ENCODE peak calls at places on chromosomes 7 and 10, in ten cellular contexts. D, R, C, N, V, G, W, P, Y and A are unnamed samples.

GRCh38 chr7:51226042-51226755 is 90.4 kb downstream of the COBL start:
- DNase-seq in V (no peak), P (no peak), C (no peak), G (no peak), W (no peak), R (no peak), D (no peak), N (no peak), Y (no peak), A (no peak)

GRCh38 chr10:14074062-14074884 is 256.5 kb downstream of the FRMD4A start:
- DNase-seq in C (no peak), N (peak), W (no peak), V (peak), D (peak), G (no peak), P (peak), Y (peak), R (peak), A (peak)

GRCh38 chr7:16136896-16137295 is 284.4 kb downstream of the CRPPA start:
- DNase-seq in D (no peak), Y (no peak), P (no peak), R (no peak), W (no peak), N (no peak), C (no peak), V (no peak), G (no peak), A (no peak)

GRCh38 chr7:7779888-7780287 is 61.5 kb upstream of the RPA3 start:
- DNase-seq in G (no peak), D (no peak), Y (no peak), R (no peak), V (no peak), W (no peak), C (no peak), N (no peak), P (no peak), A (no peak)

GRCh38 chr10:99740933-99741559 is 9.0 kb downstream of the CUTC start:
- DNase-seq in G (no peak), R (no peak), V (no peak), C (no peak), P (no peak), Y (no peak), N (no peak), W (no peak), D (no peak), A (no peak)

GRCh38 chr7:103447073-103447960 is 1.3 kb upstream of the SLC26A5 start:
- DNase-seq in N (peak), G (no peak), R (peak), W (peak), P (no peak), D (no peak), V (no peak), Y (peak), C (no peak), A (peak)

GRCh38 chr10:128766915-128767314 is 640.7 kb upstream of the MKI67 start:
- DNase-seq in W (no peak), D (no peak), P (no peak), Y (no peak), C (no peak), V (no peak), G (no peak), R (no peak), N (no peak), A (no peak)

GRCh38 chr7:47783456-47784240 is 164.6 kb downstream of the PKD1L1 start:
- DNase-seq in P (peak), N (peak), G (no peak), R (peak), W (no peak), C (no peak), D (peak), V (peak), Y (peak), A (no peak)

GRCh38 chr10:79981673-79982485 is 33.0 kb upstream of the SFTPD start:
- DNase-seq in P (no peak), D (peak), Y (no peak), R (peak), V (peak), C (no peak), W (no peak), N (peak), G (no peak), A (peak)
- H3K27ac ChIP-seq in P (peak), D (peak), Y (no peak), R (peak), V (peak), C (no peak), W (no peak), N (no peak), G (no peak), A (no peak)

GRCh38 chr7:30027915-30028748 is at the start of gene PLEKHA8:
- DNase-seq in G (peak), Y (peak), V (peak), C (peak), W (peak), P (peak), N (peak), D (peak), R (peak), A (peak)
- H3K27ac ChIP-seq in G (peak), Y (no peak), V (peak), C (peak), W (peak), P (peak), N (peak), D (peak), R (peak), A (peak)

DNA sequence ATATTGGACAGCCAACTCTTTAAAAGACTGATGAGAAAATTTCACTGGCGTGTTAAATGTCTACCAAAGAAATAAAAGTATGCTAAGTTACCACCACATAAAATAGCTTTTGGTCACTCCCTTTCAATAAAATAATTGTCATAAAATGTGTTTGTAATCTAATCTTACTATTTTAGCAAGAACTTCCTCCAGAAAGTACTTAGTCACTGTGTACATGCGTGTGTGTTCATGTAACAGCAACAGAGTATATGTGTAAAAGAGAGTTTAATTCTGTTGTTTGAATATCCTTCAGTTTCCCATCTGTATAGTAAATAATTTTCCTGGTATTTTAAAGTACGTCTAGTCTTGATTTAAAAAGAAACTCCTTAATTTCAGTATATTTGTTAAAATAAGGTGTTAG is 35.0 kb upstream of the WASL start:
- DNase-seq in Y (no peak), G (no peak), W (no peak), N (no peak), R (no peak), D (no peak), P (no peak), V (no peak), C (no peak), A (peak)
- H3K27ac ChIP-seq in Y (no peak), G (no peak), W (no peak), N (no peak), R (no peak), D (no peak), P (no peak), V (peak), C (no peak), A (no peak)

GRCh38 chr7:107559864-107560263 is 3.9 kb downstream of the COG5 start:
- DNase-seq in W (no peak), R (no peak), C (no peak), N (peak), Y (no peak), G (no peak), P (no peak), V (no peak), D (no peak), A (no peak)
- H3K27ac ChIP-seq in W (peak), R (no peak), C (peak), N (peak), Y (no peak), G (no peak), P (peak), V (no peak), D (no peak), A (no peak)

DNA sequence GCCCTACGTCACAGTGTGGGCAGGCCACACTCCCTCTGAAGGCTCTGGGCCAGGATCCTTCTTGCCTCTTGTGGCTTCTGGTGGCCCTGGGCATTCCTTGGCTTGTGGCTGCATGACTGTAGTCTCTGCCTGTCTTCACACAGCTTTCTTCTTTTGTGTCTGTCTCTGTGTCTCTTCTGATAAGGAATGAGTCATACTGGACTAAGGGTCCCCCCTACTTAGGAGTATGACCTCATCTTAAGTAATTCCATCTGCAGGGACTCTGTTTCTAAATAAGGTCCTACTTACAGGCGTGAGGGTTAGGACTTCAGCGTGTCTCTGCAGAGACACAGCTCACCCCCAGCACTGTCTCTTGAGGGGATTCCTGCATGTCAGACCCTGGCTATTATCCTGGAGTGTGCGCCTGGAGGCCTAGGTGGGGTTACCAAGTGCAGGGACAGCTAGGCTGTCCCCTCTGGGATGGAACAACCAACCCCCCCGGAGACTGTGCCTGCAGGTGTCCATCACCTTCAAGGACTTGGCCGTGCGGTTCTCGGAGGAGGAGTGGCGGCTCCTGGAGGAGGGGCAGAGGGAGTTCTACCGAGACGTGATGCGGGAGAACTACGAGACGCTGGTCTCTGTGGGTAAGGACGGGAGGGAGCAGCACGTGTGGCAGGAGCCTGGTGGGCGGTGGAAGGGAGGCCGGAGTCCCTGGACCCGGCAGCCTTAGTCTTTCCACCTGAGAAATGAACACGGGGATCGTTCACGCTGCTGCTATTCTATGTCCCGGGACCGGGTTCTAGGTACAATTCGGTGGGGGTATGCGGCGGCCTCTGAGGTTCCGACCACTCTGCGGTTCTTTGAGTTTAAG is 54.1 kb downstream of the ZNF467 start:
- DNase-seq in P (no peak), D (no peak), V (no peak), C (no peak), R (peak), W (no peak), N (peak), G (no peak), Y (peak), A (no peak)
- H3K27ac ChIP-seq in P (no peak), D (no peak), V (no peak), C (no peak), R (no peak), W (no peak), N (no peak), G (no peak), Y (no peak), A (no peak)

DNA sequence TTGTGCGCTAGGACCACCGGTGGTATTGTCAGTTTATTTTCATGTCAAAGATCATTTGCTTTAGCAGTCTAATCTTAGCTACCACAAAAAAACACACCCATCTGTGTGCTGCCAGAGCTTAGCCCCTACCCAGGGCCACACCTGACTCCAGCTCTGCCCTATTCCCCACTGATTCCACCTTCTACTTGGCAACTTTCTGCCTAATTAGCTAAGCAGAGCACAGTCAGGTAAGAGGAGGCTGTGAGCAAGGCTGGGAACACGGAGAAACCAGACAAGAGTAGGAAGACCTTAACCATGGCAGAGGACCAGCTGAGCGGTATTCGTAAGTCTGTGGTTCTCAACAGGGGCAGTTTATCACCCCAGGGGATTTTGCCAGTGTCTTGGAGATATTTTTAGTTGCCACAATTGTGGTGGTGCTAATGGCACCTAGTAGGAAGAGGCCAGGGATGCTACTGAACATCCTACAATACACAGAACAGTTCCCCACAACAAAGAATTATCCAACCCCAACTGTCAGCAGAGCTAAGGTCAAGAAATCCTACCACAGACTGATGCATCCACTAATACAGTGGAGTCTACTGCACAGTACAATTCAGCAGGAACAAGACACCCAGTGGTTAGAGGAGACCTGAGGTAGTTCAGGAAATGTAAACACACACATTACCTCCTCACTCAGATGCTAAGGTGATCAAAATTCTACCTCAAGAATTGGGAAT is 91.6 kb downstream of the ZFAND4 start:
- DNase-seq in W (peak), C (no peak), N (no peak), P (no peak), D (no peak), Y (no peak), G (peak), R (no peak), V (no peak), A (peak)
- H3K27ac ChIP-seq in W (peak), C (peak), N (no peak), P (no peak), D (no peak), Y (no peak), G (peak), R (no peak), V (no peak), A (peak)

DNA sequence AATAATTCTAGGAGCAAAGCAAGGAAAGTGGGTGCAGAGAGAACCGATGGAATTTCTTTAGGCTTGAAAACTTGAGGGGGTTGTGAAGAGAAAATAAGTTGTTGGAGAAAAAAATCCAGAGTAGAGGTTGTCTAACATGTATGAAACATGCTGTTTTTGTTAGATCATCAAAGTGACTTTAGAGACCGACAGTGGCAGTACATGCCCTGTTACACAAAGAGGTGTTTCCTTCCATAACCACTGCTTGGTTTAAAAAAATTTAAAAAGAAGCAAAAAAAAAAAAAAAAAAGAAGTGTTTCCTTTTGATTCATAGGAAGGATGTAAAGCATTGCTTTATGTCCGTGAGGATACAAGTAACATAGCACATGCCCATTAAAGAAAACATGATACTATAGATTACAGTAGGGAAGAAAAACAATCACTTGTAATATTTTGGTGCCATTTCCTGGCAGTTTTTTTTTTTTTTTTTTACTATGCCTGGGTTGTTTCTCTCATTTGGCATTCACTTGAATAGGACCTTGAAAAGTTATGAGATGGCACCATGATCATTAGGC is 6.1 kb downstream of the ENTPD1 start:
- DNase-seq in G (no peak), Y (no peak), C (no peak), W (peak), R (no peak), V (no peak), P (no peak), D (no peak), N (no peak), A (no peak)
- H3K27ac ChIP-seq in G (peak), Y (no peak), C (no peak), W (no peak), R (no peak), V (no peak), P (no peak), D (no peak), N (no peak), A (no peak)

GRCh38 chr10:69646688-69647060 is 16.6 kb downstream of the FAM241B start:
- DNase-seq in C (no peak), V (no peak), N (no peak), D (no peak), Y (no peak), G (no peak), P (no peak), W (no peak), R (no peak), A (no peak)
- H3K27ac ChIP-seq in C (no peak), V (no peak), N (no peak), D (no peak), Y (no peak), G (no peak), P (no peak), W (no peak), R (no peak), A (no peak)